ENCODE peak calls at places on chromosomes 16 and 17, in nine cellular contexts. G is B cell, N is astrocyte of the spinal cord, I is fibroblast of the aortic adventitia, O is AG10803, E is breast epithelium, U is lower leg skin, S is mucosa of descending colon, L is fibroblast of pulmonary artery. Y is an unnamed sample.

GRCh38 chr16:57316390-57317017 is 32.0 kb upstream of the PLLP start:
- DNase-seq in E (no peak), S (no peak), I (peak), N (peak), L (peak), U (no peak), G (no peak), O (peak), Y (no peak)

GRCh38 chr16:56569971-56570370 is 5.1 kb downstream of the MT4 start:
- DNase-seq in U (no peak), G (no peak), N (no peak), E (no peak), I (no peak), S (no peak), L (no peak), O (no peak), Y (no peak)

GRCh38 chr16:4989391-4990006 is 31.4 kb downstream of the SEC14L5 start:
- DNase-seq in E (no peak), U (no peak), N (no peak), O (no peak), G (no peak), L (no peak), I (no peak), S (peak), Y (no peak)

GRCh38 chr17:8290043-8290442 is 1.6 kb downstream of the RANGRF start:
- DNase-seq in O (no peak), E (no peak), N (no peak), I (no peak), U (no peak), L (no peak), G (no peak), S (no peak), Y (no peak)

GRCh38 chr17:4739122-4740024 is at the start of the genes CXCL16 and ZMYND15:
- DNase-seq in G (peak), N (peak), I (peak), L (peak), E (peak), O (peak), S (peak), U (no peak), Y (peak)

GRCh38 chr16:30779596-30779995 is 7.4 kb downstream of the ZNF629 start:
- DNase-seq in O (no peak), G (no peak), U (no peak), E (no peak), N (no peak), L (no peak), S (no peak), I (no peak), Y (no peak)

GRCh38 chr17:42290577-42290976 is 2.3 kb downstream of the STAT5A start:
- DNase-seq in S (no peak), O (no peak), E (no peak), G (no peak), L (no peak), I (no peak), U (no peak), N (no peak), Y (no peak)

GRCh38 chr17:49995055-49995738 is at the start of gene DLX3:
- DNase-seq in S (peak), G (peak), E (peak), N (peak), O (peak), U (peak), I (peak), L (peak), Y (peak)

GRCh38 chr17:1555618-1556471 is 6.7 kb downstream of the PITPNA start:
- DNase-seq in L (no peak), U (no peak), E (no peak), N (no peak), S (peak), O (no peak), G (peak), I (no peak), Y (no peak)

GRCh38 chr16:15770107-15770506 is 86.7 kb downstream of the MYH11 start:
- DNase-seq in G (no peak), L (peak), U (no peak), O (no peak), S (no peak), E (no peak), N (no peak), I (peak), Y (no peak)

GRCh38 chr17:70678889-70679288 is 509.6 kb downstream of the KCNJ2 start:
- DNase-seq in E (no peak), G (no peak), U (no peak), S (no peak), N (no peak), I (no peak), O (no peak), L (no peak), Y (no peak)

GRCh38 chr17:27765353-27765752 is 35.0 kb downstream of the NOS2 start:
- DNase-seq in S (no peak), E (no peak), I (no peak), O (no peak), N (no peak), L (no peak), U (no peak), G (no peak), Y (no peak)

GRCh38 chr17:83100853-83101391 is 21.5 kb downstream of the METRNL start:
- DNase-seq in I (no peak), O (no peak), U (peak), L (no peak), N (no peak), S (peak), E (no peak), G (peak), Y (no peak)

GRCh38 chr16:54048994-54049929 is 237.3 kb downstream of the IRX3 start:
- DNase-seq in G (no peak), N (no peak), S (no peak), U (no peak), I (no peak), O (no peak), E (no peak), L (no peak), Y (no peak)

GRCh38 chr16:73166972-73167550 is 119.1 kb upstream of the ZFHX3 start:
- DNase-seq in O (peak), I (peak), L (peak), E (no peak), U (no peak), S (no peak), G (no peak), N (no peak), Y (no peak)

GRCh38 chr17:40545660-40546059 is 19.6 kb downstream of the CCR7 start:
- DNase-seq in L (no peak), U (no peak), G (no peak), E (peak), S (peak), N (no peak), I (no peak), O (no peak), Y (no peak)

GRCh38 chr16:49463529-49463928 is 89.9 kb downstream of the C16orf78 start:
- DNase-seq in S (no peak), O (no peak), L (no peak), E (no peak), I (no peak), G (peak), N (no peak), U (no peak), Y (no peak)

GRCh38 chr17:53313746-53314145 is 509.0 kb upstream of the KIF2B start:
- DNase-seq in G (no peak), E (no peak), U (no peak), I (no peak), O (no peak), L (peak), S (no peak), N (peak), Y (no peak)

GRCh38 chr16:15653227-15653626 is 3.2 kb downstream of the NDE1 start:
- DNase-seq in G (no peak), S (no peak), L (peak), N (peak), I (peak), O (peak), U (no peak), E (no peak), Y (no peak)

GRCh38 chr16:49271363-49271762 is 10.3 kb downstream of the CBLN1 start:
- DNase-seq in O (no peak), U (no peak), L (no peak), E (no peak), G (no peak), I (no peak), N (no peak), S (no peak), Y (no peak)

GRCh38 chr17:17484451-17484899 is 7.7 kb downstream of the MED9 start:
- DNase-seq in N (no peak), L (peak), U (no peak), I (no peak), O (no peak), S (no peak), E (peak), G (no peak), Y (no peak)

GRCh38 chr17:73909156-73909555 is 264.9 kb upstream of the SDK2 start:
- DNase-seq in S (no peak), I (no peak), N (no peak), L (no peak), U (no peak), G (no peak), O (no peak), E (no peak), Y (no peak)

GRCh38 chr17:2867441-2868424 is 71.5 kb downstream of the RAP1GAP2 start:
- DNase-seq in O (peak), U (no peak), G (no peak), S (no peak), L (peak), N (no peak), E (no peak), I (peak), Y (no peak)
- TF ChIP-seq CTCF in O (no peak), U (no peak), G (no peak), S (no peak), L (peak), N (no peak), E (no peak), I (peak), Y (no peak)

DNA sequence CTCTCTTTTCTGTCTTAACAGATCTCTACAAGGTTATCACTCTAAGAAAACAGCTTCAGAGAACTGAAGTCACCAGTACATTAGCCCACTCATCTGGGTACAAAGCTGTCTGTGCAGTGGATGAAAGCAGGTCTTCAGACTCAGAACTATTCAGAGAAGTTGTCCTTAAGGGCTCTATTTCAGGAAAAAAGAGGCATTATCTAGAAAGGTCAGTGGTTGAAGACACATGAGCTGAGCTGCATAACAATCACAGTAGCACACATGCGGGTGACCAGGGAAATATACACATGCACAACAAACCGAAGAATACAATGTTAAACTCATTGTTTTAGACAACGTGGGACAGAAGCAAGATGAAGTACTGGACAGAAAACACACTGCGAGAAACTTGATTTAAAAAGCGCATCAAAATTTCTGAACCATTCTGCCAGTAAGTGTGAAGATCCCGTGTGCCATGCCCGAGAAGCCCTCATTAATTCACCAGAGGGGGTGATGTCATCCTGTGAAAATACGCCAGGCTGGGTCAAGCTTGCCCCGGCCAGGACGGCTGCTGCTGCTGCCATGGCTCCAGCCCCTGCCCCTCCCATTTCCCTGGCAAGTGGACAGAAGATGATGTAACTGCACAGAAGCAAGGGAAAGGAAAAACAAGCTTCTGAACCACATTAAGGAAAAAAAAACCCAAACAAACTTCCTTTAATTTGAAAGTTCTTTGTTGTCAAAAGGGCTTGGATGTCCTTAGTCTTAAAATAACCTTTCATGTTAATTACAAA is 10.1 kb downstream of the DYNC1LI2 start:
- DNase-seq in O (peak), U (peak), N (peak), G (no peak), I (peak), S (peak), E (peak), L (peak), Y (peak)
- TF ChIP-seq CTCF in O (no peak), U (no peak), N (no peak), G (no peak), I (no peak), S (no peak), E (no peak), L (no peak), Y (no peak)

DNA sequence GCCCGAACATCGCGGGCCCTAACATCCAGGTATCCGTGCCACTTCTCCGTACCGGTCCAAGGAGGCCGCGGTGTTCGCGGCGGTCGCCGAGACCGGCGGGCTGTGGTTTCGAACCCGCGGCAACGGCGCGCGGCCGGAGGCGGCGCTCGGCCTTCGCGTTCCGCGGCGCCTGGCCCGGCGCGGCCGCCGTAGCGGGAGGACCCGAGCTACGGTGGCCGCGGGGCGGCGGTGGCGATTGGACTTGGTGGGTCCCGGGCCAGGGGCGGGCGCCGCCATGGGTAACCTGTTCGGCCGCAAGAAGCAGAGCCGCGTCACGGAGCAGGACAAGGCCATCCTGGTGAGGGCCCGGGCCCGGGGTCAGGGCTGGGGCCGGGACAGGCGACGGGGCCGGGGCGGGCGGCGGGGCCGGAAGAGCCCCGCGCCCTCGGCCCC is at the start of gene CHMP6:
- DNase-seq in O (peak), L (peak), U (peak), N (peak), S (peak), E (no peak), I (peak), G (peak), Y (peak)
- TF ChIP-seq CTCF in O (peak), L (no peak), U (no peak), N (no peak), S (peak), E (peak), I (peak), G (peak), Y (no peak)

GRCh38 chr16:1964506-1965471 is at the start of gene RPS2:
- DNase-seq in S (peak), L (peak), I (peak), G (peak), N (peak), O (peak), E (peak), U (peak), Y (peak)

GRCh38 chr16:1966460-1966859 is at the start of gene RNF151:
- DNase-seq in U (no peak), I (no peak), E (no peak), O (no peak), N (no peak), L (no peak), S (no peak), G (no peak), Y (no peak)

GRCh38 chr16:1961651-1962067 is 2.3 kb downstream of the NDUFB10 start:
- DNase-seq in N (no peak), I (no peak), U (no peak), G (no peak), O (no peak), L (no peak), E (no peak), S (peak), Y (no peak)

GRCh38 chr16:1965610-1966009 is 984 bp upstream of the RPS2 start:
- DNase-seq in S (no peak), E (no peak), O (no peak), N (no peak), U (no peak), I (no peak), L (no peak), G (no peak), Y (no peak)

GRCh38 chr16:1964046-1964505 is 550 bp downstream of the RPS2 start:
- DNase-seq in U (no peak), L (peak), N (no peak), E (no peak), G (peak), O (peak), S (no peak), I (peak), Y (no peak)
- TF ChIP-seq CTCF in U (no peak), L (no peak), N (no peak), E (no peak), G (peak), O (peak), S (no peak), I (no peak), Y (no peak)

GRCh38 chr17:69187294-69187693 is 41.3 kb downstream of the ABCA10 start:
- DNase-seq in E (no peak), L (no peak), N (no peak), U (no peak), I (no peak), G (no peak), S (no peak), O (no peak), Y (no peak)
- TF ChIP-seq CTCF in E (no peak), L (no peak), N (no peak), U (no peak), I (no peak), G (no peak), S (no peak), O (no peak), Y (no peak)

GRCh38 chr16:75244225-75244792 is 7.1 kb downstream of the BCAR1 start:
- DNase-seq in O (peak), E (no peak), G (no peak), L (peak), N (peak), I (peak), S (peak), U (no peak), Y (no peak)
- TF ChIP-seq CTCF in O (no peak), E (no peak), G (no peak), L (no peak), N (no peak), I (no peak), S (no peak), U (no peak), Y (no peak)

DNA sequence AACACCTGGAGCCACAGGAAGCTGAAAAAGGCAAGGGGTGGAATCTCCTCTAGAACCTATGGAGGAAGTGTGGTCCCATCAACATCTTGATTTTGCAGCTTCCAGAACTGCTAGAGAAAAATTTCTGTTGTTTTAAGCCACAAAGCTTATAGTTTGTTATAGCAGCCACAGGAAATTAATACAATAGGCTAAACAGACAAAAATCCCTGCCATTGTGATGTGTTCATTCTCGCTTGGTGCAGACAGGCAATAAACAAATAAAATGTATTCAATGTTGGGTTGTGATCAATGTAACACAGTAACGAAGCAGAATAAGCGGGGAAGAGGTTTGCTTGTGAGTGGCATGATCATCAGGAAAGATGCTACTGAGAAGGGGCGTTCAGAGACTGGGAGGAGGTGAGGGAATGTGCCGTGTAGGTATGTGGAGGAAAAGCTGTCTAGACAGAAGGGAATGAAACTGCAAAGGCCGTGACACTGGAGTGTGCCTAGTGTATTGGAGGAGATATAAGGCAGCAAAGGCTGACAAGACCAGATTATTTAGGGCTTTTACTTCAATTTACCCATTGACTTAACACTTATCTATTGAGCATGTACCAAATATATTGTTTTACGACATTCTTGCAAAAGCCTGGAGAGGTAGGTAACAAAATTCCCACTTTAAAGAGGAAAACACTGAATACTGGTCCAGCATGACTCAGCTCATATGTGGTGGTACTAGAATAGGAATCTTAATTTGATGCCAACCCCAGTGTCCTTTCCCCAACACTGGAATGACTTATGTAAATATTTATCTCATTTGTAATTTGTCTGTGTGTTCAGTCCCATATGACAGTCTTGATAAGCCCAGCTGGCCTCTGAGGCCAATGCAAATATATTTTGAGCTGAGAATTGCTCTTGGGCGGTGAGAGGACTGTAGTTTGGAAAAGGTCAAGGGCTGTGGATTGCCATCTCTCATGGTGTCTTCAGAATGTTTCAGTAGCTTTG is 375.9 kb downstream of the CDH13 start:
- DNase-seq in O (peak), L (peak), G (no peak), E (no peak), N (peak), S (no peak), I (peak), U (no peak), Y (no peak)
- TF ChIP-seq CTCF in O (no peak), L (no peak), G (no peak), E (no peak), N (no peak), S (no peak), I (no peak), U (no peak), Y (no peak)